ENCODE peak calls at places on chromosomes 2 and 18, in five cellular contexts. One of them, this sample, is unnamed.

GRCh38 chr2:199751480-199751879 is 99.5 kb downstream of the FTCDNL1 start:
- DNase-seq in kidney tubule cell: no peak
- DNase-seq in PC-3: no peak
- DNase-seq in left cardiac atrium: no peak
- DNase-seq in AG08396: no peak
- DNase-seq in this sample: no peak

GRCh38 chr2:46067501-46068292 is 229.5 kb upstream of the EPAS1 start:
- DNase-seq in kidney tubule cell: peak
- DNase-seq in PC-3: peak
- DNase-seq in left cardiac atrium: no peak
- DNase-seq in AG08396: peak
- DNase-seq in this sample: no peak

GRCh38 chr2:181104512-181105121 is 124.2 kb downstream of the UBE2E3 start:
- DNase-seq in kidney tubule cell: peak
- DNase-seq in PC-3: peak
- DNase-seq in left cardiac atrium: no peak
- DNase-seq in AG08396: peak
- DNase-seq in this sample: peak

GRCh38 chr2:3624059-3624794 is 29.3 kb downstream of the COLEC11 start:
- DNase-seq in kidney tubule cell: no peak
- DNase-seq in PC-3: no peak
- DNase-seq in left cardiac atrium: no peak
- DNase-seq in AG08396: no peak
- DNase-seq in this sample: no peak

GRCh38 chr2:175168564-175168945 is 552 bp upstream of the ATF2 start:
- DNase-seq in kidney tubule cell: no peak
- DNase-seq in PC-3: no peak
- DNase-seq in left cardiac atrium: no peak
- DNase-seq in AG08396: no peak
- DNase-seq in this sample: no peak

GRCh38 chr2:54945401-54946219 is 104.6 kb downstream of the RTN4 start:
- DNase-seq in kidney tubule cell: peak
- DNase-seq in PC-3: peak
- DNase-seq in left cardiac atrium: peak
- DNase-seq in AG08396: peak
- DNase-seq in this sample: no peak

GRCh38 chr18:26813043-26813442 is 52.5 kb downstream of the AQP4 start:
- DNase-seq in kidney tubule cell: peak
- DNase-seq in PC-3: peak
- DNase-seq in left cardiac atrium: no peak
- DNase-seq in AG08396: no peak
- DNase-seq in this sample: peak

GRCh38 chr18:987325-988186 is 82.9 kb downstream of the ADCYAP1 start:
- DNase-seq in kidney tubule cell: peak
- DNase-seq in PC-3: peak
- DNase-seq in left cardiac atrium: peak
- DNase-seq in AG08396: no peak
- DNase-seq in this sample: no peak

GRCh38 chr18:8396244-8396643 is 213.0 kb upstream of the RAB12 start:
- DNase-seq in kidney tubule cell: no peak
- DNase-seq in PC-3: no peak
- DNase-seq in left cardiac atrium: no peak
- DNase-seq in AG08396: no peak
- DNase-seq in this sample: no peak

GRCh38 chr18:55861266-55861665 is 273.3 kb upstream of the TCF4 start:
- DNase-seq in kidney tubule cell: peak
- DNase-seq in PC-3: peak
- DNase-seq in left cardiac atrium: no peak
- DNase-seq in AG08396: peak
- DNase-seq in this sample: peak

GRCh38 chr2:162074579-162074922 is 536 bp upstream of the DPP4 start:
- DNase-seq in kidney tubule cell: peak
- DNase-seq in PC-3: no peak
- DNase-seq in left cardiac atrium: no peak
- DNase-seq in AG08396: no peak
- DNase-seq in this sample: no peak

GRCh38 chr2:16604236-16604635 is 61.4 kb downstream of the CYRIA start:
- DNase-seq in kidney tubule cell: no peak
- DNase-seq in PC-3: no peak
- DNase-seq in left cardiac atrium: no peak
- DNase-seq in AG08396: no peak
- DNase-seq in this sample: no peak

GRCh38 chr2:57862153-57862552 is 184.5 kb upstream of the VRK2 start:
- DNase-seq in kidney tubule cell: peak
- DNase-seq in PC-3: peak
- DNase-seq in left cardiac atrium: no peak
- DNase-seq in AG08396: no peak
- DNase-seq in this sample: no peak

GRCh38 chr2:70557171-70557838 is 3.7 kb upstream of the TGFA start:
- DNase-seq in kidney tubule cell: peak
- DNase-seq in PC-3: peak
- DNase-seq in left cardiac atrium: no peak
- DNase-seq in AG08396: no peak
- DNase-seq in this sample: peak

GRCh38 chr2:8893978-8894820 is 56.8 kb upstream of the KIDINS220 start:
- DNase-seq in kidney tubule cell: no peak
- DNase-seq in PC-3: no peak
- DNase-seq in left cardiac atrium: no peak
- DNase-seq in AG08396: no peak
- DNase-seq in this sample: peak

GRCh38 chr18:27789406-27789805 is 387.5 kb downstream of the CDH2 start:
- DNase-seq in kidney tubule cell: no peak
- DNase-seq in PC-3: peak
- DNase-seq in left cardiac atrium: no peak
- DNase-seq in AG08396: no peak
- DNase-seq in this sample: no peak

GRCh38 chr2:42047488-42048317 is at the start of gene PKDCC:
- DNase-seq in kidney tubule cell: peak
- DNase-seq in PC-3: peak
- DNase-seq in left cardiac atrium: peak
- DNase-seq in AG08396: peak
- DNase-seq in this sample: peak

GRCh38 chr2:152558174-152559091 is 158.8 kb downstream of the PRPF40A start:
- DNase-seq in kidney tubule cell: peak
- DNase-seq in PC-3: peak
- DNase-seq in left cardiac atrium: no peak
- DNase-seq in AG08396: peak
- DNase-seq in this sample: peak

GRCh38 chr2:14678754-14679153 is 46.2 kb downstream of the LRATD1 start:
- DNase-seq in kidney tubule cell: no peak
- DNase-seq in PC-3: peak
- DNase-seq in left cardiac atrium: no peak
- DNase-seq in AG08396: no peak
- DNase-seq in this sample: no peak

GRCh38 chr2:176325732-176326131 is 56.5 kb downstream of the MTX2 start:
- DNase-seq in kidney tubule cell: peak
- DNase-seq in PC-3: no peak
- DNase-seq in left cardiac atrium: no peak
- DNase-seq in AG08396: no peak
- DNase-seq in this sample: peak